ENCODE peak calls at places on chromosomes 1 and 21, in eight cellular contexts. P is left ventricle myocardium inferior, I is thyroid gland, S is gastrocnemius medialis, Q is heart left ventricle, H is left lung, B is heart right ventricle, M is RWPE2. K is an unnamed sample.
A peak's percentile ranks its signal among the peaks of the same experiment; 100 is the strongest.

GRCh38 chr21:43921979-43922945 is 57.2 kb downstream of the AGPAT3 start:
- DNase-seq in I (no peak), M (no peak), H (no peak), B (no peak), Q (peak; percentile 37), P (peak; percentile 12), S (no peak), K (peak; percentile 30)

GRCh38 chr1:163609858-163610257 is 288.1 kb downstream of the NUF2 start:
- DNase-seq in Q (no peak), M (no peak), I (no peak), B (no peak), P (no peak), H (no peak), S (no peak), K (no peak)

GRCh38 chr1:178869114-178869697 is 1.7 kb downstream of the ANGPTL1 start:
- DNase-seq in H (no peak), M (no peak), I (no peak), B (no peak), P (no peak), Q (no peak), S (no peak), K (no peak)

GRCh38 chr21:42818328-42818749 is 61.0 kb downstream of the WDR4 start:
- DNase-seq in P (peak; percentile 63), S (no peak), B (peak; percentile 23), I (peak; percentile 69), M (no peak), H (peak; percentile 65), Q (peak; percentile 84), K (peak; percentile 70)

GRCh38 chr1:38600905-38601304 is 258.7 kb downstream of the RRAGC start:
- DNase-seq in P (no peak), S (no peak), M (no peak), Q (no peak), I (no peak), B (no peak), H (no peak), K (no peak)

GRCh38 chr1:162631546-162632233 is 574 bp upstream of the DDR2 start:
- DNase-seq in H (no peak), Q (no peak), M (no peak), P (peak; percentile 27), B (peak; percentile 54), I (no peak), S (no peak), K (no peak)

GRCh38 chr1:244242446-244242845 is 191.4 kb downstream of the ZBTB18 start:
- DNase-seq in Q (no peak), M (no peak), S (no peak), P (no peak), I (no peak), H (no peak), B (no peak), K (no peak)

GRCh38 chr21:25582888-25583287 is 24.4 kb downstream of the MRPL39 start:
- DNase-seq in B (no peak), H (no peak), S (no peak), P (no peak), M (no peak), Q (no peak), I (no peak), K (no peak)

GRCh38 chr21:44440241-44441040 is 14.9 kb upstream of the LRRC3 start:
- DNase-seq in I (no peak), H (no peak), M (peak; percentile 51), Q (peak; percentile 55), S (no peak), B (no peak), P (no peak), K (no peak)

GRCh38 chr1:231040019-231040799 is at the start of gene FAM89A:
- DNase-seq in B (peak; percentile 67), S (no peak), P (peak; percentile 68), Q (peak; percentile 81), M (no peak), H (peak; percentile 66), I (peak; percentile 59), K (peak; percentile 66)

GRCh38 chr1:37277366-37277765 is 197.0 kb upstream of the ZC3H12A start:
- DNase-seq in Q (no peak), H (no peak), I (no peak), M (no peak), P (no peak), S (no peak), B (no peak), K (no peak)

GRCh38 chr1:20184997-20185833 is 681 bp upstream of the UBXN10 start:
- DNase-seq in B (no peak), P (no peak), I (no peak), S (no peak), M (no peak), Q (no peak), H (no peak), K (peak; percentile 26)

GRCh38 chr1:177432897-177433296 is 262.1 kb downstream of the BRINP2 start:
- DNase-seq in I (no peak), H (no peak), B (no peak), S (no peak), P (no peak), M (no peak), Q (no peak), K (no peak)

GRCh38 chr1:54798769-54799641 is 2.1 kb downstream of the TTC22 start:
- DNase-seq in H (peak; percentile 48), Q (no peak), P (no peak), M (no peak), I (peak; percentile 23), B (no peak), S (no peak), K (no peak)

GRCh38 chr1:112605633-112606327 is 13.2 kb downstream of the ST7L start:
- DNase-seq in I (no peak), Q (no peak), P (no peak), H (no peak), S (no peak), M (no peak), B (no peak), K (no peak)

GRCh38 chr1:36086529-36087232 is 2.0 kb upstream of the ADPRS start:
- DNase-seq in H (no peak), Q (no peak), P (no peak), M (no peak), S (no peak), I (no peak), B (no peak), K (no peak)

GRCh38 chr21:29434081-29434480 is 135.4 kb downstream of the BACH1 start:
- DNase-seq in M (no peak), Q (no peak), P (no peak), S (no peak), B (no peak), H (no peak), I (no peak), K (no peak)

GRCh38 chr21:37564341-37564923 is 197.9 kb downstream of the DYRK1A start:
- DNase-seq in Q (peak; percentile 86), M (peak; percentile 92), H (peak; percentile 82), I (peak; percentile 47), B (peak; percentile 80), S (peak; percentile 86), P (peak; percentile 66), K (peak; percentile 76)

GRCh38 chr21:37562920-37563640 is 196.5 kb downstream of the DYRK1A start:
- DNase-seq in I (peak; percentile 41), B (peak; percentile 32), P (no peak), S (no peak), H (peak; percentile 43), M (no peak), Q (no peak), K (no peak)

GRCh38 chr21:37561941-37562919 is 195.7 kb downstream of the DYRK1A start:
- DNase-seq in H (no peak), M (no peak), I (no peak), B (no peak), S (no peak), P (no peak), Q (no peak), K (no peak)

GRCh38 chr21:37564924-37565529 is 198.5 kb downstream of the DYRK1A start:
- DNase-seq in H (no peak), P (no peak), B (no peak), I (no peak), M (no peak), Q (no peak), S (no peak), K (no peak)

GRCh38 chr21:37563641-37564340 is 197.2 kb downstream of the DYRK1A start:
- DNase-seq in H (peak; percentile 96), I (peak; percentile 96), B (peak; percentile 93), P (peak; percentile 94), S (peak; percentile 92), Q (peak; percentile 96), M (peak; percentile 90), K (peak; percentile 82)
- TF ChIP-seq CTCF in H (no peak), I (peak; percentile 49), B (peak; percentile 34), P (peak; percentile 58), S (peak; percentile 39), Q (peak; percentile 65), M (no peak), K (peak; percentile 50)

GRCh38 chr1:43653339-43653738 is 3.4 kb downstream of the KDM4A start:
- DNase-seq in P (no peak), H (no peak), M (no peak), I (no peak), Q (no peak), S (no peak), B (no peak), K (no peak)

GRCh38 chr1:43651922-43652321 is 2.0 kb downstream of the KDM4A start:
- DNase-seq in H (no peak), P (no peak), S (no peak), B (no peak), I (no peak), M (no peak), Q (no peak), K (no peak)

GRCh38 chr1:43650306-43650941 is 475 bp downstream of the KDM4A start:
- DNase-seq in M (peak; percentile 97), B (peak; percentile 99), Q (peak; percentile 94), H (peak; percentile 96), S (peak; percentile 97), I (peak; percentile 97), P (peak; percentile 94), K (peak; percentile 85)

GRCh38 chr1:43653893-43654292 is 3.9 kb downstream of the KDM4A start:
- DNase-seq in Q (no peak), P (no peak), S (no peak), I (no peak), M (no peak), B (no peak), H (no peak), K (no peak)

DNA sequence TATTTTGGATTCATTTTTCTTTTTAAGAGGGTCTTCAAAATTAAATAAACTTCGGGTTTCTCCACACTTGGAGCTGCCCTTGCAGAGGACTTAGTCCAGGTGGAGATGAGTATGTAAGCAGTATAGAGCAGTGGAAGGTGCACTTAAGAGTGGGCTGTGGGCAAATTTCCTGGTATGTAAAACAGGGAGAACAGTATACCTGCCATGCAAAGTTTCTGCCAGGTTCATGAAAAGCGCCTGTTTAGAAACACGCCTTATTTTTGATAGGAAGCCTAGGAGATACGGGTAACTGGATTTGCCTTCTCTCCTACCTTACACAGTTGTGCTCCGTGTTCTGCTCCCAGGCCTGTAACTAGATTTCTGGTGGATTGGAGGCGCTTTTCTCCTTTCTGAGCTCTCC is 1.2 kb downstream of the KDM4A start:
- DNase-seq in P (no peak), Q (no peak), S (no peak), B (no peak), M (no peak), H (no peak), I (no peak), K (no peak)
- H3K27ac ChIP-seq in P (no peak overlapping the region), Q (no peak overlapping the region), S (peak overlapping the region; percentile 99), B (no peak overlapping the region), M (peak overlapping the region; percentile 88), H (no peak overlapping the region), I (no peak overlapping the region), K (no peak overlapping the region)

GRCh38 chr1:152515454-152515823 is 1.2 kb downstream of the CRCT1 start:
- DNase-seq in I (peak; percentile 5), M (no peak), H (no peak), Q (no peak), S (no peak), P (peak; percentile 15), B (no peak), K (no peak)
- H3K27me3 ChIP-seq in I (peaks cover 20% of the 10 kb centered on the region), M (no peaks in the 10 kb centered on the region), H (peaks cover 20% of the 10 kb centered on the region), Q (peaks cover 35% of the 10 kb centered on the region), S (peaks cover 20% of the 10 kb centered on the region), P (peaks cover 83% of the 10 kb centered on the region), B (peaks cover 57% of the 10 kb centered on the region), K (peaks cover 69% of the 10 kb centered on the region)

GRCh38 chr1:176252191-176252590 is 45.1 kb upstream of the COP1 start:
- DNase-seq in P (no peak), S (no peak), M (no peak), B (no peak), I (no peak), Q (no peak), H (no peak), K (no peak)
- TF ChIP-seq CTCF in P (no peak), S (no peak), M (no peak), B (no peak), I (no peak), Q (no peak), H (no peak), K (no peak)

K was measured in CD4-positive, alpha-beta T cell.